ENCODE peak calls at places on chromosomes 4 and X, in eight cellular contexts. G is body of pancreas; U is esophagus squamous epithelium; W is CD8-positive, alpha-beta T cell; Z is HCT116; Y is adrenal gland; E is tibial nerve; L is SJCRH30. F is an unnamed sample.

GRCh38 chr4:113397114-113397701 is 347.8 kb downstream of the ANK2 start:
- DNase-seq in G (no peak), U (no peak), W (no peak), Z (no peak), Y (no peak), E (no peak), L (no peak), F (no peak)

GRCh38 chr4:182257503-182257902 is 14.3 kb downstream of the TENM3 start:
- DNase-seq in G (no peak), U (no peak), W (no peak), Z (no peak), Y (no peak), E (no peak), L (no peak), F (no peak)

GRCh38 chr4:121551271-121551670 is 145.5 kb downstream of the ANXA5 start:
- DNase-seq in G (no peak), U (no peak), W (no peak), Z (no peak), Y (no peak), E (no peak), L (no peak), F (no peak)

GRCh38 chrX:23228950-23229448 is 105.7 kb upstream of the PTCHD1 start:
- DNase-seq in G (no peak), U (no peak), W (no peak), Z (no peak), Y (no peak), E (no peak), L (peak; percentile 0), F (no peak)

GRCh38 chr4:25439913-25440477 is 62.9 kb downstream of the ANAPC4 start:
- DNase-seq in G (peak; percentile 75), U (no peak), W (peak; percentile 35), Z (peak; percentile 45), Y (peak; percentile 85), E (peak; percentile 86), L (peak; percentile 91), F (peak; percentile 1)

GRCh38 chr4:10175626-10176025 is 59.0 kb upstream of the WDR1 start:
- DNase-seq in G (no peak), U (no peak), W (no peak), Z (no peak), Y (no peak), E (no peak), L (no peak), F (no peak)

GRCh38 chr4:163901305-163901704 is 406.8 kb downstream of the TMA16 start:
- DNase-seq in G (no peak), U (no peak), W (no peak), Z (no peak), Y (no peak), E (no peak), L (no peak), F (no peak)

GRCh38 chr4:31959972-31960371 is 1239.8 kb downstream of the PCDH7 start:
- DNase-seq in G (no peak), U (no peak), W (no peak), Z (no peak), Y (no peak), E (no peak), L (no peak), F (no peak)

GRCh38 chrX:72392042-72392441 is 86.3 kb upstream of the CITED1 start:
- DNase-seq in G (no peak), U (no peak), W (no peak), Z (no peak), Y (no peak), E (no peak), L (no peak), F (no peak)

GRCh38 chrX:114344756-114345155 is 239.1 kb upstream of the HTR2C start:
- DNase-seq in G (no peak), U (no peak), W (no peak), Z (peak; percentile 26), Y (no peak), E (no peak), L (peak; percentile 58), F (no peak)

GRCh38 chr4:119690871-119691270 is 62.3 kb upstream of the PDE5A start:
- DNase-seq in G (peak; percentile 2), U (no peak), W (no peak), Z (peak; percentile 4), Y (no peak), E (no peak), L (no peak), F (no peak)

GRCh38 chr4:41155194-41155830 is 59.0 kb downstream of the APBB2 start:
- DNase-seq in G (no peak), U (no peak), W (no peak), Z (no peak), Y (no peak), E (no peak), L (peak; percentile 37), F (no peak)

GRCh38 chr4:8556341-8557150 is 23.6 kb upstream of the GPR78 start:
- DNase-seq in G (no peak), U (no peak), W (no peak), Z (no peak), Y (no peak), E (no peak), L (peak; percentile 41), F (no peak)

GRCh38 chrX:96705905-96706304 is 21.3 kb downstream of the DIAPH2 start:
- DNase-seq in G (no peak), U (no peak), W (no peak), Z (no peak), Y (no peak), E (no peak), L (no peak), F (no peak)

GRCh38 chrX:30875957-30876356 is 13.1 kb downstream of the TAB3 start:
- DNase-seq in G (no peak), U (no peak), W (no peak), Z (no peak), Y (no peak), E (no peak), L (no peak), F (no peak)

GRCh38 chr4:110622841-110623709 is at the start of gene PITX2:
- DNase-seq in G (peak; percentile 79), U (peak; percentile 17), W (no peak), Z (peak; percentile 92), Y (peak; percentile 56), E (no peak), L (peak; percentile 98), F (no peak)

GRCh38 chr4:84089652-84090437 is 409.2 kb downstream of the NKX6-1 start:
- DNase-seq in G (no peak), U (no peak), W (no peak), Z (no peak), Y (no peak), E (no peak), L (no peak), F (no peak)

GRCh38 chrX:132576945-132577344 is 88.1 kb upstream of the MBNL3 start:
- DNase-seq in G (no peak), U (no peak), W (no peak), Z (no peak), Y (no peak), E (no peak), L (no peak), F (no peak)

DNA sequence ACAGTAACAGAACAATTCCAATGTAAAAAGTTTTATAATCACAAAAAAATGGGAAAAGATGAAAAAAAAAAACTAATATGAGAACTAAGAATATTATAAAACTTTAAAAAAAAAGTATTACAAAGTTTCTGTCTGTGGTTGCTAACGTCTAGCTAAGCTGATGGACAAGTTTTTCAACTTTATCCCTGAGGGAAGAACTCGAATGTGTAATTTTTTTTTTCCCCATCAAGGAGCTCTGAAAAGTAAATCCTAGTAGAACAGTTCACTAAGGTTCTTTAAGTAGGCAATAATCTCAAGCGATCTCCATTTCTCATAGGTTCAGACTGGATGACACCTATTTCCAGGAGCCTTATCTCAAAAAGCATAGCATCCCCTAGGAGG is 14.2 kb downstream of the ADGRA3 start:
- DNase-seq in G (no peak), U (no peak), W (no peak), Z (no peak), Y (no peak), E (no peak), L (no peak), F (no peak)
- H3K27ac ChIP-seq in G (no peak overlapping the region), U (no peak overlapping the region), W (no peak overlapping the region), Z (no peak overlapping the region), Y (no peak overlapping the region), E (no peak overlapping the region), L (no peak overlapping the region), F (no peak overlapping the region)

GRCh38 chr4:152126233-152126632 is 365.4 kb upstream of the GATB start:
- DNase-seq in G (no peak), U (no peak), W (no peak), Z (no peak), Y (no peak), E (no peak), L (no peak), F (no peak)

GRCh38 chr4:152128356-152128755 is 367.5 kb upstream of the GATB start:
- DNase-seq in G (no peak), U (no peak), W (no peak), Z (no peak), Y (no peak), E (no peak), L (no peak), F (no peak)
- H3K9me3 ChIP-seq in G (no peaks in the 10 kb centered on the region), U (no peaks in the 10 kb centered on the region), W (no peaks in the 10 kb centered on the region), Z (no peaks in the 10 kb centered on the region), Y (no peaks in the 10 kb centered on the region), E (no peaks in the 10 kb centered on the region), L (no peaks in the 10 kb centered on the region), F (no peaks in the 10 kb centered on the region)

GRCh38 chrX:101369687-101370086 is 16.3 kb downstream of the BTK start:
- DNase-seq in G (no peak), U (no peak), W (no peak), Z (no peak), Y (no peak), E (no peak), L (no peak), F (no peak)

GRCh38 chrX:101370888-101371504 is 15.0 kb downstream of the BTK start:
- DNase-seq in G (no peak), U (no peak), W (no peak), Z (no peak), Y (no peak), E (no peak), L (no peak), F (no peak)

GRCh38 chrX:101368800-101369199 is 17.2 kb downstream of the BTK start:
- DNase-seq in G (no peak), U (no peak), W (no peak), Z (no peak), Y (no peak), E (no peak), L (no peak), F (no peak)
- H3K27ac ChIP-seq in G (no peak overlapping the region), U (no peak overlapping the region), W (no peak overlapping the region), Z (no peak overlapping the region), Y (no peak overlapping the region), E (no peak overlapping the region), L (no peak overlapping the region), F (no peak overlapping the region)

DNA sequence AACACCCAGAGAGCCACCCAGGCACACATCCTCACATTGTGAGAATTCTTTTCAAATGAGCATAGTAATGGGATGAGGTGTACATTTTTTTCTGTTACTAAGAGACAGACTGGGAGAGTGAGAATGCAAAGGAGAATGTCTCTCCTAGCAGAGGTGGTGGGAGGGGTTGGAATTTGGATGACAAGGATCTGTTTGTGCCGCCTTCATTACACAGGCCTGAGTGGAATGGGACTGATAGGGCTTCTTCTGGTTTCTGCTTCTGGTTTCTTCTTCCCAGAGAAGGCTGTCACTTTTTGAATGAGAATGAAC is 55.3 kb downstream of the C4orf51 start:
- DNase-seq in G (peak; percentile 29), U (no peak), W (no peak), Z (no peak), Y (no peak), E (no peak), L (peak; percentile 19), F (no peak)
- H3K9me3 ChIP-seq in G (no peaks in the 10 kb centered on the region), U (no peaks in the 10 kb centered on the region), W (no peaks in the 10 kb centered on the region), Z (no peaks in the 10 kb centered on the region), Y (no peaks in the 10 kb centered on the region), E (no peaks in the 10 kb centered on the region), L (no peaks in the 10 kb centered on the region), F (no peaks in the 10 kb centered on the region)